ENCODE peak calls at places on chromosomes 3 and 15, in four cellular contexts. R, I, B and K are unnamed samples.

GRCh38 chr3:184568918-184569829 is 7.6 kb downstream of the EPHB3 start:
- DNase-seq in R (no peak), B (peak), I (no peak), K (no peak)

GRCh38 chr3:56938545-56938944 is 121.9 kb upstream of the SPATA12 start:
- DNase-seq in B (peak), R (no peak), I (no peak), K (no peak)

GRCh38 chr3:120773932-120774331 is 31.4 kb downstream of the GTF2E1 start:
- DNase-seq in I (no peak), B (peak), R (no peak), K (no peak)

GRCh38 chr3:142040941-142041575 is 108.3 kb downstream of the TFDP2 start:
- DNase-seq in B (no peak), I (no peak), R (no peak), K (no peak)

GRCh38 chr3:193872265-193872753 is 263.6 kb upstream of the HES1 start:
- DNase-seq in B (peak), R (no peak), I (peak), K (no peak)

GRCh38 chr3:65615329-65615728 is 423.4 kb downstream of the MAGI1 start:
- DNase-seq in R (no peak), B (no peak), I (no peak), K (no peak)

GRCh38 chr3:55405436-55405835 is 81.7 kb downstream of the WNT5A start:
- DNase-seq in I (no peak), B (peak), R (no peak), K (no peak)

GRCh38 chr3:4474683-4475490 is 7.8 kb upstream of the SUMF1 start:
- DNase-seq in I (no peak), R (peak), B (peak), K (no peak)

GRCh38 chr15:39591141-39591895 is 10.4 kb downstream of the THBS1 start:
- DNase-seq in B (no peak), I (no peak), R (no peak), K (no peak)

GRCh38 chr3:16512435-16513140 is 911 bp downstream of the RFTN1 start:
- DNase-seq in R (no peak), I (no peak), B (no peak), K (peak)

GRCh38 chr15:33076937-33077336 is 117.6 kb downstream of the FMN1 start:
- DNase-seq in R (no peak), B (no peak), I (no peak), K (no peak)

GRCh38 chr15:101091080-101092017 is 160.5 kb downstream of the CHSY1 start:
- DNase-seq in R (no peak), B (no peak), I (peak), K (no peak)

GRCh38 chr15:29792426-29793159 is 29.7 kb downstream of the TJP1 start:
- DNase-seq in B (no peak), R (no peak), I (no peak), K (no peak)

GRCh38 chr3:152858170-152858800 is 23.4 kb downstream of the P2RY1 start:
- DNase-seq in I (no peak), R (no peak), B (no peak), K (no peak)

GRCh38 chr15:76298986-76299385 is 12.3 kb downstream of the ETFA start:
- DNase-seq in I (no peak), B (no peak), R (no peak), K (no peak)

GRCh38 chr3:114565201-114565600 is 271.4 kb downstream of the TIGIT start:
- DNase-seq in R (no peak), B (no peak), I (no peak), K (no peak)

GRCh38 chr3:14377838-14378169 is 24.6 kb upstream of the SLC6A6 start:
- DNase-seq in I (no peak), R (peak), B (no peak), K (no peak)

GRCh38 chr3:53501203-53501602 is 6.8 kb downstream of the CACNA1D start:
- DNase-seq in R (no peak), I (no peak), B (peak), K (no peak)

GRCh38 chr3:117019082-117019713 is 309.6 kb downstream of the TUSC7 start:
- DNase-seq in B (peak), I (peak), R (no peak), K (no peak)

GRCh38 chr3:3664916-3665315 is 134.3 kb upstream of the LRRN1 start:
- DNase-seq in R (no peak), I (no peak), B (no peak), K (no peak)

GRCh38 chr3:197259096-197259495 is 39.3 kb downstream of the DLG1 start:
- DNase-seq in R (no peak), B (no peak), I (no peak), K (no peak)

GRCh38 chr3:17070560-17070959 is 185.8 kb downstream of the PLCL2 start:
- DNase-seq in I (no peak), R (no peak), B (peak), K (no peak)

GRCh38 chr3:61991706-61992105 is 381.6 kb downstream of the FEZF2 start:
- DNase-seq in B (peak), R (no peak), I (no peak), K (no peak)

GRCh38 chr15:68389041-68389930 is 42.7 kb downstream of the ITGA11 start:
- DNase-seq in I (no peak), B (no peak), R (no peak), K (no peak)

GRCh38 chr3:177633671-177634207 is 436.5 kb upstream of the TBL1XR1 start:
- DNase-seq in B (no peak), R (no peak), I (no peak), K (no peak)

GRCh38 chr15:56017920-56018319 is 24.5 kb upstream of the NEDD4 start:
- DNase-seq in I (peak), R (no peak), B (no peak), K (no peak)

GRCh38 chr3:127637546-127637945 is 8.6 kb downstream of the PODXL2 start:
- DNase-seq in B (peak), I (no peak), R (no peak), K (no peak)

GRCh38 chr3:10964537-10965167 is 27.9 kb upstream of the SLC6A1 start:
- DNase-seq in B (peak), R (no peak), I (no peak), K (no peak)

GRCh38 chr15:63389902-63390301 is 8.3 kb upstream of the CA12 start:
- DNase-seq in B (peak), I (peak), R (no peak), K (no peak)

GRCh38 chr3:62436785-62437184 is 63.4 kb upstream of the FEZF2 start:
- DNase-seq in B (no peak), R (no peak), I (no peak), K (no peak)

GRCh38 chr3:122794779-122795673 is at the start of gene SLC49A4:
- DNase-seq in R (peak), B (peak), I (peak), K (peak)

GRCh38 chr15:75712668-75713337 is at the start of gene CSPG4:
- DNase-seq in B (peak), R (no peak), I (no peak), K (no peak)

GRCh38 chr3:124552224-124552623 is 178.0 kb upstream of the UMPS start:
- DNase-seq in R (no peak), B (no peak), I (peak), K (no peak)

GRCh38 chr15:72197460-72198409 is at the start of gene GRAMD2A:
- DNase-seq in R (no peak), I (no peak), B (no peak), K (peak)

GRCh38 chr3:165128544-165128943 is 50.2 kb upstream of the SI start:
- DNase-seq in I (peak), R (no peak), B (no peak), K (no peak)

GRCh38 chr3:4006288-4006687 is 207.1 kb downstream of the LRRN1 start:
- DNase-seq in R (no peak), I (no peak), B (no peak), K (no peak)

GRCh38 chr3:58042947-58043707 is 34.9 kb downstream of the FLNB start:
- DNase-seq in I (no peak), R (no peak), B (no peak), K (no peak)

GRCh38 chr3:147937891-147938290 is 528.7 kb downstream of the ZIC1 start:
- DNase-seq in I (no peak), R (no peak), B (no peak), K (no peak)
- TF ChIP-seq POLR2AphosphoS5 in I (no peak), R (no peak), B (no peak), K (no peak)

DNA sequence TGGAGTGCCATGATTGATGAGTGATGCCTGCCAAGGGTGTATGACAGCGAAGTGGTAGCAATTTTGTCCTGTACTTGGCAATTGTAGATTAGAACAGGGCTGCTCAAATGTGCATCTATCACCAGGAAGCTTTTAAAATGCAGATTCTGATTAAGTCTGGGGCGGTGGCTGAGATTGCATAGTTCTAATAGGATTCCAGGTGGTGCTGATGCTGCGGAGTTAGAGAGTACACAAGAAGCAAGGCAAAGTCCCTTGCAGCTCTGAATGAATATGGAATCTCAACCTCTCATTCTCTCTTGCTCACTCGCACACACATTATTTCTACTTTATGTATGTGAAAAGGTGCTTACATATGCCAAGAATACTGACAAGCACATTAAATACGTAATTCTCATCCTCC is 670.4 kb downstream of the FHIT start:
- DNase-seq in B (no peak), R (no peak), I (no peak), K (no peak)
- TF ChIP-seq TAF1 in B (no peak), R (no peak), I (no peak), K (no peak)

DNA sequence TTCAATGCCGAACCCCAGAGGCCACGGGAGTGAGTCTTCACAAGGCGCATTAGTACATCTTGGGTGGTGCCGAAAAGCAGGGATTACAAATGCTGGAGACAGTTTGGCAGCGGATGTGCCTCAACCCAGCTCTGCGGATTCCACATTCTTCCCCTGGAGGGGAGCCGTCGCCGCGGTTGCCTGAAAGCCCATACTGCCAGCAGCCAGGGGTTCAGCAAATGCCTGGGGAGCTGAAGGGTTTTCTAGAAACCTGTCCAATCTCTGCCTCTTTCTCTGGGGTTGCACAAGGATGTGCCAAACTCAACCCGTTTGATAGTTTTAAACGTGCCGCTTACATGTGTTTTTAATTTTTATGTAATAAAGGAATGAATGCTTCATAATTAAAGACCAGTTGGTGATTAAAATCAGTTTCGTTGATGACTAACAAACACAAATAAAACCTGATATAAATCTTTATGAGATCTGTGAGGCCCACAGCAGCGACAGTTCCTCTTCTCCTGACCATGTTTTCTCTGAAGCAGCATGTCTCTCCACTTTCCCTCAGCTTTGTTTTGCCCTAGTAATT is 74.6 kb upstream of the LEKR1 start:
- DNase-seq in I (no peak), B (no peak), R (no peak), K (no peak)
- TF ChIP-seq POLR2A in I (no peak), B (no peak), R (no peak), K (no peak)

GRCh38 chr3:187986514-187986934 is 167.4 kb upstream of the LPP start:
- DNase-seq in R (no peak), B (peak), I (no peak), K (no peak)
- TF ChIP-seq POLR2AphosphoS5 in R (no peak), B (no peak), I (no peak), K (no peak)

DNA sequence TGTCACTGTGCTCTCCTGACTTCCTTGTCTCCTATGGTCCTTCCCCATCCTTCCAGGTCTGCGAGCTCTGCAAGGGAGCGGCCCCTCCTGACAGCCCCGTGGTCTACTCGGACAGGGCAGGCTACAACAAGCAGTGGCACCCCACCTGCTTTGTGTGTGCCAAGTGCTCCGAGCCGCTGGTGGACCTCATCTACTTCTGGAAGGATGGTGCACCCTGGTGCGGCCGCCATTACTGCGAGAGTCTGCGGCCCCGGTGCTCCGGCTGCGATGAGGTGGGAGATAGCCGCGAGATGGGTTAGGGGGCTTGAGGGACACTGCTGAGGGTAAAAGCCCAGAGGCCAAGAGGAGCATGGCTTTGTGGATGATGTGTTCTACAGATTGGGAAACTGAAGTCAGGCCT is 63.8 kb downstream of the LMCD1 start:
- DNase-seq in I (no peak), B (no peak), R (no peak), K (no peak)
- TF ChIP-seq TAF1 in I (no peak), B (no peak), R (no peak), K (no peak)

GRCh38 chr15:95784508-95784907 is 546.0 kb upstream of the NR2F2 start:
- DNase-seq in I (no peak), B (peak), R (no peak), K (no peak)
- TF ChIP-seq POLR2A in I (no peak), B (no peak), R (no peak), K (no peak)

DNA sequence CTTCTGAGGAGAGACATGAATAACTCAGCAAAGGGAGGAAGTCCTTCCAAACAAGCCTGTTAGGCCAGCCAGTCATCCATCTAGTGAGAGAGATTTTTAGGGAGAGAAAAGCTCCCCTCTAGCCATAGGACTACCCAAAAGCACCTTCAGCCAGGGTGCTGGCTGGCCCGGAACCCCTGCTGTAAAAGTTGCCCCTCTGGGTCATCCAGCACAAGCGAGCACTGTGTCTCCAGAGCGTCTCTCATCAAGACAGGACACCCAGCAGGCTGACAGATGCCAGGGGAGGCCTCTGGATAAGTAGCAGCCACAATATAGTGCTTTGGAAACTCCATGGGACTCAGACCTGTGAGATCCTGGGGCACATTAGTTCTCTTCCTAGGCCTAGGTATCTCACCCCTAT is 24.5 kb downstream of the ANXA2 start:
- DNase-seq in B (no peak), R (no peak), I (no peak), K (no peak)
- TF ChIP-seq POLR2AphosphoS5 in B (no peak), R (no peak), I (no peak), K (no peak)

GRCh38 chr3:42061711-42062408 is 29.3 kb upstream of the TRAK1 start:
- DNase-seq in R (no peak), I (no peak), B (peak), K (no peak)
- TF ChIP-seq TAF1 in R (no peak), I (no peak), B (no peak), K (no peak)

GRCh38 chr15:44033894-44034293 is 161.2 kb downstream of the FRMD5 start:
- DNase-seq in I (no peak), B (no peak), R (no peak), K (no peak)
- TF ChIP-seq POLR2A in I (no peak), B (no peak), R (no peak), K (no peak)